ENCODE peak calls at places on chromosomes 3 and 15, in four cellular contexts. V is COR-L47, O is T-cell, Y is kidney tubule cell. A is an unnamed sample.

GRCh38 chr15:39285066-39285465 is 295.8 kb upstream of the THBS1 start:
- DNase-seq in O (no peak), V (no peak), Y (no peak), A (no peak)

GRCh38 chr3:170049146-170050000 is 11.6 kb downstream of the GPR160 start:
- DNase-seq in V (no peak), Y (peak; percentile 98), O (no peak), A (no peak)

GRCh38 chr15:29805043-29805707 is 17.1 kb downstream of the TJP1 start:
- DNase-seq in V (no peak), Y (peak; percentile 52), O (no peak), A (no peak)

GRCh38 chr3:160601288-160601687 is 35.9 kb upstream of the KPNA4 start:
- DNase-seq in O (no peak), V (no peak), Y (no peak), A (no peak)

GRCh38 chr3:2096196-2096595 is 2.5 kb upstream of the CNTN4 start:
- DNase-seq in V (no peak), O (no peak), Y (no peak), A (no peak)

GRCh38 chr3:159149633-159150032 is 347.8 kb downstream of the MFSD1 start:
- DNase-seq in V (no peak), Y (no peak), O (no peak), A (no peak)

GRCh38 chr3:114770874-114771273 is 376.2 kb downstream of the ZBTB20 start:
- DNase-seq in Y (no peak), V (no peak), O (no peak), A (no peak)

GRCh38 chr3:52022323-52023100 is 26.8 kb upstream of the RPL29 start:
- DNase-seq in Y (no peak), O (no peak), V (peak; percentile 17), A (no peak)

GRCh38 chr3:39268554-39268910 is 11.3 kb downstream of the CX3CR1 start:
- DNase-seq in O (no peak), Y (no peak), V (no peak), A (no peak)

GRCh38 chr3:127172670-127173515 is 20.0 kb upstream of the PRR23E start:
- DNase-seq in O (no peak), V (peak; percentile 20), Y (peak; percentile 70), A (no peak)

GRCh38 chr15:94844533-94845390 is 613.4 kb downstream of the MCTP2 start:
- DNase-seq in O (no peak), Y (peak; percentile 63), V (peak; percentile 49), A (no peak)

GRCh38 chr3:159634414-159634813 is 354.2 kb upstream of the IL12A start:
- DNase-seq in Y (peak; percentile 69), V (peak; percentile 58), O (no peak), A (no peak)

GRCh38 chr3:4977889-4978258 is 1.4 kb upstream of the BHLHE40 start:
- DNase-seq in Y (no peak), O (no peak), V (no peak), A (no peak)

GRCh38 chr15:78007965-78008886 is 69.3 kb downstream of the TBC1D2B start:
- DNase-seq in V (no peak), O (no peak), Y (peak; percentile 56), A (no peak)

GRCh38 chr3:45182915-45183881 is 37.0 kb upstream of the CDCP1 start:
- DNase-seq in V (no peak), O (no peak), Y (peak; percentile 88), A (no peak)

GRCh38 chr3:116000315-116000714 is 377.0 kb downstream of the GAP43 start:
- DNase-seq in V (no peak), Y (peak; percentile 99), O (no peak), A (no peak)

GRCh38 chr3:110526732-110527727 is 544.6 kb upstream of the NECTIN3 start:
- DNase-seq in V (no peak), Y (peak; percentile 91), O (no peak), A (no peak)

GRCh38 chr15:44066211-44066827 is 128.8 kb downstream of the FRMD5 start:
- DNase-seq in Y (peak; percentile 79), O (peak; percentile 34), V (peak; percentile 60), A (peak; percentile 26)

GRCh38 chr15:76433798-76434400 is 97.3 kb downstream of the ISL2 start:
- DNase-seq in V (no peak), O (no peak), Y (peak; percentile 66), A (no peak)

GRCh38 chr15:58146734-58147133 is 8.6 kb downstream of the AQP9 start:
- DNase-seq in V (no peak), O (no peak), Y (peak; percentile 96), A (no peak)

GRCh38 chr15:36571301-36571700 is 8.1 kb upstream of the CDIN1 start:
- DNase-seq in V (no peak), Y (no peak), O (no peak), A (no peak)

GRCh38 chr3:196135693-196136639 is 54.1 kb upstream of the TFRC start:
- DNase-seq in V (no peak), O (no peak), Y (peak; percentile 27), A (no peak)

GRCh38 chr15:74392402-74392876 is 25.0 kb upstream of the CYP11A1 start:
- DNase-seq in V (no peak), O (no peak), Y (no peak), A (no peak)

GRCh38 chr3:65597225-65597951 is 441.3 kb downstream of the MAGI1 start:
- DNase-seq in Y (peak; percentile 58), O (no peak), V (no peak), A (no peak)

GRCh38 chr3:128454310-128454618 is 12.4 kb downstream of the DNAJB8 start:
- DNase-seq in Y (no peak), V (no peak), O (no peak), A (no peak)

GRCh38 chr3:148600902-148601765 is 96.6 kb upstream of the AGTR1 start:
- DNase-seq in V (peak; percentile 72), Y (peak; percentile 85), O (no peak), A (no peak)

GRCh38 chr15:55186331-55186730 is 10.4 kb downstream of the RSL24D1 start:
- DNase-seq in O (no peak), Y (no peak), V (no peak), A (no peak)

GRCh38 chr15:58348095-58348812 is 83.5 kb upstream of the LIPC start:
- DNase-seq in V (peak; percentile 10), Y (peak; percentile 10), O (no peak), A (no peak)

GRCh38 chr3:62027796-62028195 is 345.6 kb downstream of the FEZF2 start:
- DNase-seq in O (no peak), V (no peak), Y (no peak), A (no peak)

GRCh38 chr3:126389112-126389791 is 5.5 kb upstream of the CFAP100 start:
- DNase-seq in O (peak; percentile 24), Y (peak; percentile 88), V (peak; percentile 72), A (no peak)

GRCh38 chr3:97975466-97975865 is 3.2 kb upstream of the RIOX2 start:
- DNase-seq in V (no peak), Y (no peak), O (no peak), A (no peak)

A was measured in effector memory CD8-positive, alpha-beta T cell.